ENCODE peak calls at places on chromosome 18, in five cellular contexts. One of them, this sample, is unnamed.

GRCh38 chr18:63131106-63131943 is 188.2 kb downstream of the BCL2 start:
- DNase-seq in HCEC 1CT: peak
- DNase-seq in stimulated activated CD4-positive, alpha-beta T cell treated with anti-CD3 and anti-CD28 coated beads, Interleukin-2, amount 100 ng/mL, for 48 hours: no peak
- DNase-seq in Jurkat, Clone E6-1: peak
- DNase-seq in prostate gland: peak
- DNase-seq in this sample: no peak

GRCh38 chr18:37184209-37184868 is 355.4 kb downstream of the KIAA1328 start:
- DNase-seq in HCEC 1CT: no peak
- DNase-seq in stimulated activated CD4-positive, alpha-beta T cell treated with anti-CD3 and anti-CD28 coated beads, Interleukin-2, amount 100 ng/mL, for 48 hours: no peak
- DNase-seq in Jurkat, Clone E6-1: no peak
- DNase-seq in prostate gland: no peak
- DNase-seq in this sample: no peak

GRCh38 chr18:8701546-8702118 is 3.7 kb upstream of the MTCL1 start:
- DNase-seq in HCEC 1CT: peak
- DNase-seq in stimulated activated CD4-positive, alpha-beta T cell treated with anti-CD3 and anti-CD28 coated beads, Interleukin-2, amount 100 ng/mL, for 48 hours: no peak
- DNase-seq in Jurkat, Clone E6-1: no peak
- DNase-seq in prostate gland: no peak
- DNase-seq in this sample: no peak

GRCh38 chr18:55401275-55401620 is 186.7 kb downstream of the TCF4 start:
- DNase-seq in HCEC 1CT: no peak
- DNase-seq in stimulated activated CD4-positive, alpha-beta T cell treated with anti-CD3 and anti-CD28 coated beads, Interleukin-2, amount 100 ng/mL, for 48 hours: no peak
- DNase-seq in Jurkat, Clone E6-1: no peak
- DNase-seq in prostate gland: no peak
- DNase-seq in this sample: no peak

GRCh38 chr18:396251-396555 is 104.3 kb downstream of the COLEC12 start:
- DNase-seq in HCEC 1CT: no peak
- DNase-seq in stimulated activated CD4-positive, alpha-beta T cell treated with anti-CD3 and anti-CD28 coated beads, Interleukin-2, amount 100 ng/mL, for 48 hours: no peak
- DNase-seq in Jurkat, Clone E6-1: no peak
- DNase-seq in prostate gland: no peak
- DNase-seq in this sample: no peak

GRCh38 chr18:34660572-34660971 is 49.5 kb upstream of the DTNA start:
- DNase-seq in HCEC 1CT: no peak
- DNase-seq in stimulated activated CD4-positive, alpha-beta T cell treated with anti-CD3 and anti-CD28 coated beads, Interleukin-2, amount 100 ng/mL, for 48 hours: no peak
- DNase-seq in Jurkat, Clone E6-1: no peak
- DNase-seq in prostate gland: no peak
- DNase-seq in this sample: no peak

GRCh38 chr18:74715865-74716712 is 118.4 kb downstream of the ZNF407 start:
- DNase-seq in HCEC 1CT: no peak
- DNase-seq in stimulated activated CD4-positive, alpha-beta T cell treated with anti-CD3 and anti-CD28 coated beads, Interleukin-2, amount 100 ng/mL, for 48 hours: no peak
- DNase-seq in Jurkat, Clone E6-1: no peak
- DNase-seq in prostate gland: no peak
- DNase-seq in this sample: no peak

GRCh38 chr18:26286008-26286407 is 59.8 kb downstream of the TAF4B start:
- DNase-seq in HCEC 1CT: no peak
- DNase-seq in stimulated activated CD4-positive, alpha-beta T cell treated with anti-CD3 and anti-CD28 coated beads, Interleukin-2, amount 100 ng/mL, for 48 hours: no peak
- DNase-seq in Jurkat, Clone E6-1: peak
- DNase-seq in prostate gland: no peak
- DNase-seq in this sample: no peak

GRCh38 chr18:78140294-78140693 is 839.3 kb upstream of the SALL3 start:
- DNase-seq in HCEC 1CT: no peak
- DNase-seq in stimulated activated CD4-positive, alpha-beta T cell treated with anti-CD3 and anti-CD28 coated beads, Interleukin-2, amount 100 ng/mL, for 48 hours: no peak
- DNase-seq in Jurkat, Clone E6-1: no peak
- DNase-seq in prostate gland: no peak
- DNase-seq in this sample: no peak

GRCh38 chr18:5582054-5582453 is 38.3 kb upstream of the EPB41L3 start:
- DNase-seq in HCEC 1CT: no peak
- DNase-seq in stimulated activated CD4-positive, alpha-beta T cell treated with anti-CD3 and anti-CD28 coated beads, Interleukin-2, amount 100 ng/mL, for 48 hours: no peak
- DNase-seq in Jurkat, Clone E6-1: no peak
- DNase-seq in prostate gland: no peak
- DNase-seq in this sample: no peak

GRCh38 chr18:77055429-77056310 is 76.9 kb downstream of the MBP start:
- DNase-seq in HCEC 1CT: no peak
- DNase-seq in stimulated activated CD4-positive, alpha-beta T cell treated with anti-CD3 and anti-CD28 coated beads, Interleukin-2, amount 100 ng/mL, for 48 hours: no peak
- DNase-seq in Jurkat, Clone E6-1: no peak
- DNase-seq in prostate gland: no peak
- DNase-seq in this sample: no peak

GRCh38 chr18:22412502-22412901 is 5.2 kb downstream of the CTAGE1 start:
- DNase-seq in HCEC 1CT: no peak
- DNase-seq in stimulated activated CD4-positive, alpha-beta T cell treated with anti-CD3 and anti-CD28 coated beads, Interleukin-2, amount 100 ng/mL, for 48 hours: no peak
- DNase-seq in Jurkat, Clone E6-1: no peak
- DNase-seq in prostate gland: no peak
- DNase-seq in this sample: no peak

GRCh38 chr18:68738572-68738971 is 23.7 kb upstream of the TMX3 start:
- DNase-seq in HCEC 1CT: no peak
- DNase-seq in stimulated activated CD4-positive, alpha-beta T cell treated with anti-CD3 and anti-CD28 coated beads, Interleukin-2, amount 100 ng/mL, for 48 hours: no peak
- DNase-seq in Jurkat, Clone E6-1: no peak
- DNase-seq in prostate gland: no peak
- DNase-seq in this sample: no peak

GRCh38 chr18:54119524-54120019 is 104.9 kb downstream of the MBD2 start:
- DNase-seq in HCEC 1CT: peak
- DNase-seq in stimulated activated CD4-positive, alpha-beta T cell treated with anti-CD3 and anti-CD28 coated beads, Interleukin-2, amount 100 ng/mL, for 48 hours: peak
- DNase-seq in Jurkat, Clone E6-1: peak
- DNase-seq in prostate gland: peak
- DNase-seq in this sample: peak

GRCh38 chr18:60019463-60019840 is 119.7 kb downstream of the PMAIP1 start:
- DNase-seq in HCEC 1CT: peak
- DNase-seq in stimulated activated CD4-positive, alpha-beta T cell treated with anti-CD3 and anti-CD28 coated beads, Interleukin-2, amount 100 ng/mL, for 48 hours: no peak
- DNase-seq in Jurkat, Clone E6-1: no peak
- DNase-seq in prostate gland: no peak
- DNase-seq in this sample: no peak